ENCODE peak calls at places on chromosomes 2 and 18, in five cellular contexts. N is fibroblast of mammary gland; T is stimulated activated CD4-positive, alpha-beta T cell treated with anti-CD3 and anti-CD28 coated beads, Interleukin-2, amount 100 ng/mL, for 48 hours; F is NCI-H1694 treated with DMSO at 0.1 percent for 48 hours; V is AG09309. M is an unnamed sample.

GRCh38 chr2:119029297-119029696 is 87.3 kb downstream of the MARCO start:
- DNase-seq in N (peak), T (no peak), F (no peak), V (no peak), M (no peak)

GRCh38 chr18:50135903-50136302 is 59.0 kb downstream of the MYO5B start:
- DNase-seq in N (no peak), T (no peak), F (no peak), V (no peak), M (no peak)

GRCh38 chr2:42722328-42723190 is 41.4 kb downstream of the OXER1 start:
- DNase-seq in N (peak), T (peak), F (no peak), V (peak), M (no peak)

GRCh38 chr18:5980721-5981120 is 85.4 kb upstream of the TMEM200C start:
- DNase-seq in N (no peak), T (no peak), F (no peak), V (no peak), M (no peak)

GRCh38 chr2:24421668-24422067 is 61.3 kb upstream of the ITSN2 start:
- DNase-seq in N (peak), T (peak), F (peak), V (no peak), M (peak)

GRCh38 chr2:237886702-237887481 is 27.5 kb downstream of the RAMP1 start:
- DNase-seq in N (peak), T (no peak), F (peak), V (no peak), M (no peak)

GRCh38 chr2:102021776-102022175 is 30.0 kb downstream of the IL1R2 start:
- DNase-seq in N (peak), T (no peak), F (no peak), V (no peak), M (no peak)

GRCh38 chr18:48730010-48730409 is 191.2 kb downstream of the CTIF start:
- DNase-seq in N (no peak), T (no peak), F (no peak), V (no peak), M (no peak)

GRCh38 chr2:74297391-74297790 is 45.8 kb downstream of the SLC4A5 start:
- DNase-seq in N (no peak), T (no peak), F (no peak), V (no peak), M (no peak)

GRCh38 chr2:121648206-121648605 is 1.1 kb downstream of the CLASP1 start:
- DNase-seq in N (peak), T (no peak), F (no peak), V (no peak), M (no peak)

GRCh38 chr2:27914793-27915175 is 24.3 kb downstream of the BABAM2 start:
- DNase-seq in N (no peak), T (no peak), F (no peak), V (no peak), M (no peak)

GRCh38 chr2:239165206-239165831 is 235.5 kb downstream of the HDAC4 start:
- DNase-seq in N (no peak), T (no peak), F (no peak), V (no peak), M (no peak)

GRCh38 chr18:449374-449773 is 51.1 kb downstream of the COLEC12 start:
- DNase-seq in N (no peak), T (no peak), F (no peak), V (no peak), M (no peak)

GRCh38 chr18:62334110-62334509 is 9.0 kb downstream of the TNFRSF11A start:
- DNase-seq in N (peak), T (no peak), F (no peak), V (no peak), M (no peak)

GRCh38 chr18:23107718-23108117 is 27.6 kb upstream of the CABLES1 start:
- DNase-seq in N (peak), T (no peak), F (no peak), V (no peak), M (no peak)

GRCh38 chr2:239181601-239182471 is 219.0 kb downstream of the HDAC4 start:
- DNase-seq in N (no peak), T (no peak), F (no peak), V (no peak), M (no peak)

GRCh38 chr2:111037136-111037535 is 83.6 kb upstream of the BCL2L11 start:
- DNase-seq in N (no peak), T (no peak), F (no peak), V (no peak), M (no peak)

GRCh38 chr2:218015831-218016521 is 13.2 kb upstream of the TNS1 start:
- DNase-seq in N (no peak), T (no peak), F (no peak), V (no peak), M (no peak)

M was measured in effector CD4-positive, alpha-beta T cell.